ENCODE peak calls at places on chromosomes 3 and 15, in eight cellular contexts. C, S, N, X, F, U, M and O are unnamed samples. For H3K36me3 and H3K27me3, the result is how much of the 10 kb centered on the place peaks cover.

GRCh38 chr15:62782896-62783295 is 259.7 kb upstream of the TPM1 start:
- DNase-seq in C (no peak), S (no peak), N (peak), X (peak), F (no peak), U (no peak), M (no peak), O (no peak)

GRCh38 chr3:153624310-153625030 is 462.4 kb downstream of the RAP2B start:
- DNase-seq in C (peak), S (no peak), N (no peak), X (no peak), F (no peak), U (no peak), M (no peak), O (no peak)

GRCh38 chr3:143119009-143119914 is at the start of gene CHST2:
- DNase-seq in C (peak), S (peak), N (peak), X (peak), F (peak), U (peak), M (peak), O (peak)

GRCh38 chr3:193489949-193490348 is 64.7 kb downstream of the ATP13A4 start:
- DNase-seq in C (no peak), S (no peak), N (no peak), X (no peak), F (no peak), U (no peak), M (no peak), O (no peak)

GRCh38 chr3:23576379-23576959 is 229.3 kb upstream of the UBE2E1 start:
- DNase-seq in C (no peak), S (no peak), N (no peak), X (no peak), F (no peak), U (no peak), M (no peak), O (no peak)

GRCh38 chr3:159252274-159252673 is 450.4 kb downstream of the MFSD1 start:
- DNase-seq in C (no peak), S (no peak), N (peak), X (peak), F (no peak), U (no peak), M (no peak), O (peak)

GRCh38 chr3:160641675-160642330 is 35.2 kb upstream of the ARL14 start:
- DNase-seq in C (no peak), S (peak), N (peak), X (peak), F (no peak), U (no peak), M (peak), O (no peak)

GRCh38 chr3:139302084-139302800 is 41.6 kb upstream of the MRPS22 start:
- DNase-seq in C (no peak), S (peak), N (peak), X (peak), F (peak), U (no peak), M (no peak), O (peak)

GRCh38 chr3:185371683-185372082 is 8.7 kb downstream of the MAP3K13 start:
- DNase-seq in C (no peak), S (no peak), N (no peak), X (no peak), F (no peak), U (no peak), M (no peak), O (no peak)

GRCh38 chr15:58420579-58421043 is 11.2 kb upstream of the LIPC start:
- DNase-seq in C (no peak), S (no peak), N (no peak), X (no peak), F (no peak), U (no peak), M (no peak), O (no peak)
- H3K4me3 ChIP-seq in C (no peak), S (no peak), N (no peak), X (no peak), F (no peak), U (no peak), M (no peak), O (no peak)

GRCh38 chr3:186939536-186939935 is 9.2 kb downstream of the ST6GAL1 start:
- DNase-seq in C (no peak), S (no peak), N (no peak), X (no peak), F (no peak), U (no peak), M (no peak), O (no peak)
- H3K36me3 ChIP-seq in C (under half), S (under half), N (under half), X (under half), F (under half), U (half or more), M (under half), O (under half)

DNA sequence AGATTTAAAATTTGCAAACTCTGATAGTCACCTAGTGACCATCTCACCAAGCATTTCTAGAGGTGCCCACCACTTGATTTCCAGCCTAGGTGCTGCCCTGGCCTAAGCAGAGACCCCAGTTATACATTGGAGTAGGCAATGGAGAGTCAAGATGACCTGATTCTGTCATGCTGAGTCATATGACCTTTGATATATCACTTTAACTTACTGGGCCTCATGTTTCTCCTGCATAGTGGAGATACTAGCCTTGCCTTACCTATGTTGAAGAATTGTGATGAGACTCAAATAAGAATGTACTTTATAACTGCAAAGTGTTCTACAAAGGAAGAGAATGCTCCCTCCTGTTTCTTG is 75.5 kb upstream of the XCR1 start:
- DNase-seq in C (no peak), S (no peak), N (no peak), X (no peak), F (no peak), U (no peak), M (no peak), O (no peak)
- H3K27me3 ChIP-seq in C (under half), S (under half), N (under half), X (under half), F (under half), U (under half), M (under half), O (under half)

DNA sequence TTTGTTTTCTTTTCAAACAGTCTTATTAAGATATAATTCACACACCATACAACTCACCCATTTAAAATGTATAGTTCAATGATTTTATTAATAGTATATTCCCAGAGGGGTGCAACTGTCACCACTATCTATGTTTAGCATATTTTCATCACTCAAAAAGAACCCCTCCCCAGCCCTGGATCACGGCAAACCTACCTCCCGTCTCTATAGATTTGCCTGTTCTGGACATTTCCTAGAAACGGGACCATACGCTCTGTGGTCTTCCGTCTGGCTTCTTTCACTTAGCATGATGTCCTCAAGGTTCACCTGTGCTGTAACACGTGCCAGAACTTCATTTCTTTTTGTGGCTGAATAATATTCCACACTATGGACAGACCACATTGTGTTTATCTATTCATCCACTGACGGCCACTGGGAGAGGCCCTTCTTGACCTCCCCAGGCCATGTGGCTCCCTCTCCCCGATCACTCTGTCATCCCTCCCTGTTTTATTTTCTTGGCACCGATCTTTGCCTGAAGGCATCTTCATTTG is 56.4 kb downstream of the IQSEC1 start:
- DNase-seq in C (peak), S (no peak), N (no peak), X (no peak), F (no peak), U (no peak), M (no peak), O (no peak)
- H3K4me3 ChIP-seq in C (peak), S (no peak), N (no peak), X (no peak), F (no peak), U (no peak), M (no peak), O (peak)

GRCh38 chr3:52406791-52407510 is 38.0 kb downstream of the SEMA3G start:
- DNase-seq in C (no peak), S (no peak), N (no peak), X (no peak), F (peak), U (no peak), M (no peak), O (no peak)
- H3K36me3 ChIP-seq in C (half or more), S (half or more), N (under half), X (under half), F (half or more), U (half or more), M (under half), O (half or more)